ENCODE peak calls at places on chromosomes 16 and 17, in ten cellular contexts. One of them, this sample, is unnamed.

GRCh38 chr16:88287219-88287618 is 95.5 kb upstream of the ZNF469 start:
- DNase-seq in fibroblast of the aortic adventitia: peak
- DNase-seq in AG04450: no peak
- DNase-seq in transverse colon: no peak
- DNase-seq in right atrium auricular region: no peak
- DNase-seq in heart left ventricle: no peak
- DNase-seq in AG04449: no peak
- DNase-seq in left lung: peak
- DNase-seq in heart right ventricle: no peak
- DNase-seq in fibroblast of pulmonary artery: peak
- DNase-seq in this sample: no peak

GRCh38 chr16:27335349-27336052 is 21.7 kb downstream of the IL4R start:
- DNase-seq in fibroblast of the aortic adventitia: peak
- DNase-seq in AG04450: no peak
- DNase-seq in transverse colon: no peak
- DNase-seq in right atrium auricular region: no peak
- DNase-seq in heart left ventricle: no peak
- DNase-seq in AG04449: no peak
- DNase-seq in left lung: no peak
- DNase-seq in heart right ventricle: no peak
- DNase-seq in fibroblast of pulmonary artery: peak
- DNase-seq in this sample: no peak

GRCh38 chr16:51035110-51035498 is 116.0 kb downstream of the SALL1 start:
- DNase-seq in fibroblast of the aortic adventitia: no peak
- DNase-seq in AG04450: no peak
- DNase-seq in transverse colon: no peak
- DNase-seq in right atrium auricular region: no peak
- DNase-seq in heart left ventricle: peak
- DNase-seq in AG04449: no peak
- DNase-seq in left lung: no peak
- DNase-seq in heart right ventricle: peak
- DNase-seq in fibroblast of pulmonary artery: no peak
- DNase-seq in this sample: no peak

GRCh38 chr16:49592507-49593422 is 219.2 kb downstream of the C16orf78 start:
- DNase-seq in fibroblast of the aortic adventitia: peak
- DNase-seq in AG04450: no peak
- DNase-seq in transverse colon: peak
- DNase-seq in right atrium auricular region: peak
- DNase-seq in heart left ventricle: no peak
- DNase-seq in AG04449: no peak
- DNase-seq in left lung: no peak
- DNase-seq in heart right ventricle: peak
- DNase-seq in fibroblast of pulmonary artery: peak
- DNase-seq in this sample: no peak

GRCh38 chr16:1723450-1724147 is 17.6 kb downstream of the MAPK8IP3 start:
- DNase-seq in fibroblast of the aortic adventitia: peak
- DNase-seq in AG04450: no peak
- DNase-seq in transverse colon: peak
- DNase-seq in right atrium auricular region: no peak
- DNase-seq in heart left ventricle: no peak
- DNase-seq in AG04449: no peak
- DNase-seq in left lung: no peak
- DNase-seq in heart right ventricle: no peak
- DNase-seq in fibroblast of pulmonary artery: peak
- DNase-seq in this sample: no peak

GRCh38 chr17:45942284-45942683 is 47.9 kb downstream of the MAPT start:
- DNase-seq in fibroblast of the aortic adventitia: no peak
- DNase-seq in AG04450: no peak
- DNase-seq in transverse colon: peak
- DNase-seq in right atrium auricular region: peak
- DNase-seq in heart left ventricle: peak
- DNase-seq in AG04449: no peak
- DNase-seq in left lung: no peak
- DNase-seq in heart right ventricle: peak
- DNase-seq in fibroblast of pulmonary artery: no peak
- DNase-seq in this sample: peak

GRCh38 chr17:80254396-80255241 is 6.0 kb upstream of the RNF213 start:
- DNase-seq in fibroblast of the aortic adventitia: peak
- DNase-seq in AG04450: peak
- DNase-seq in transverse colon: peak
- DNase-seq in right atrium auricular region: no peak
- DNase-seq in heart left ventricle: no peak
- DNase-seq in AG04449: peak
- DNase-seq in left lung: peak
- DNase-seq in heart right ventricle: no peak
- DNase-seq in fibroblast of pulmonary artery: peak
- DNase-seq in this sample: peak

GRCh38 chr17:1752425-1752941 is 9.4 kb upstream of the SERPINF1 start:
- DNase-seq in fibroblast of the aortic adventitia: no peak
- DNase-seq in AG04450: no peak
- DNase-seq in transverse colon: peak
- DNase-seq in right atrium auricular region: no peak
- DNase-seq in heart left ventricle: no peak
- DNase-seq in AG04449: no peak
- DNase-seq in left lung: no peak
- DNase-seq in heart right ventricle: no peak
- DNase-seq in fibroblast of pulmonary artery: no peak
- DNase-seq in this sample: no peak

GRCh38 chr16:85557083-85557975 is 55.8 kb upstream of the GSE1 start:
- DNase-seq in fibroblast of the aortic adventitia: peak
- DNase-seq in AG04450: no peak
- DNase-seq in transverse colon: peak
- DNase-seq in right atrium auricular region: no peak
- DNase-seq in heart left ventricle: no peak
- DNase-seq in AG04449: no peak
- DNase-seq in left lung: peak
- DNase-seq in heart right ventricle: no peak
- DNase-seq in fibroblast of pulmonary artery: peak
- DNase-seq in this sample: no peak

GRCh38 chr17:19372439-19372838 is 5.9 kb upstream of the MAPK7 start:
- DNase-seq in fibroblast of the aortic adventitia: no peak
- DNase-seq in AG04450: no peak
- DNase-seq in transverse colon: no peak
- DNase-seq in right atrium auricular region: no peak
- DNase-seq in heart left ventricle: no peak
- DNase-seq in AG04449: no peak
- DNase-seq in left lung: no peak
- DNase-seq in heart right ventricle: no peak
- DNase-seq in fibroblast of pulmonary artery: no peak
- DNase-seq in this sample: no peak

GRCh38 chr16:70331588-70332358 is 14.9 kb upstream of the DDX19A start:
- DNase-seq in fibroblast of the aortic adventitia: peak
- DNase-seq in AG04450: no peak
- DNase-seq in transverse colon: no peak
- DNase-seq in right atrium auricular region: no peak
- DNase-seq in heart left ventricle: no peak
- DNase-seq in AG04449: no peak
- DNase-seq in left lung: no peak
- DNase-seq in heart right ventricle: no peak
- DNase-seq in fibroblast of pulmonary artery: peak
- DNase-seq in this sample: no peak

GRCh38 chr17:3895354-3895753 is 2.5 kb upstream of the CAMKK1 start:
- DNase-seq in fibroblast of the aortic adventitia: no peak
- DNase-seq in AG04450: no peak
- DNase-seq in transverse colon: no peak
- DNase-seq in right atrium auricular region: no peak
- DNase-seq in heart left ventricle: no peak
- DNase-seq in AG04449: no peak
- DNase-seq in left lung: no peak
- DNase-seq in heart right ventricle: no peak
- DNase-seq in fibroblast of pulmonary artery: no peak
- DNase-seq in this sample: no peak

GRCh38 chr16:11079657-11080187 is 135.4 kb downstream of the CLEC16A start:
- DNase-seq in fibroblast of the aortic adventitia: peak
- DNase-seq in AG04450: peak
- DNase-seq in transverse colon: no peak
- DNase-seq in right atrium auricular region: no peak
- DNase-seq in heart left ventricle: no peak
- DNase-seq in AG04449: peak
- DNase-seq in left lung: no peak
- DNase-seq in heart right ventricle: no peak
- DNase-seq in fibroblast of pulmonary artery: peak
- DNase-seq in this sample: peak

GRCh38 chr17:82231562-82232321 is 2.9 kb downstream of the SLC16A3 start:
- DNase-seq in fibroblast of the aortic adventitia: peak
- DNase-seq in AG04450: no peak
- DNase-seq in transverse colon: peak
- DNase-seq in right atrium auricular region: peak
- DNase-seq in heart left ventricle: peak
- DNase-seq in AG04449: no peak
- DNase-seq in left lung: peak
- DNase-seq in heart right ventricle: peak
- DNase-seq in fibroblast of pulmonary artery: peak
- DNase-seq in this sample: no peak
- H3K4me3 ChIP-seq in fibroblast of the aortic adventitia: peak
- H3K4me3 ChIP-seq in AG04450: peak
- H3K4me3 ChIP-seq in transverse colon: peak
- H3K4me3 ChIP-seq in right atrium auricular region: peak
- H3K4me3 ChIP-seq in heart left ventricle: peak
- H3K4me3 ChIP-seq in AG04449: peak
- H3K4me3 ChIP-seq in left lung: peak
- H3K4me3 ChIP-seq in heart right ventricle: peak
- H3K4me3 ChIP-seq in fibroblast of pulmonary artery: peak
- H3K4me3 ChIP-seq in this sample: peak

GRCh38 chr16:30533748-30534367 is 800 bp downstream of the ZNF747 start:
- DNase-seq in fibroblast of the aortic adventitia: no peak
- DNase-seq in AG04450: no peak
- DNase-seq in transverse colon: no peak
- DNase-seq in right atrium auricular region: no peak
- DNase-seq in heart left ventricle: no peak
- DNase-seq in AG04449: no peak
- DNase-seq in left lung: no peak
- DNase-seq in heart right ventricle: no peak
- DNase-seq in fibroblast of pulmonary artery: no peak
- DNase-seq in this sample: no peak
- TF ChIP-seq CTCF in fibroblast of the aortic adventitia: no peak
- TF ChIP-seq CTCF in AG04450: no peak
- TF ChIP-seq CTCF in transverse colon: no peak
- TF ChIP-seq CTCF in right atrium auricular region: no peak
- TF ChIP-seq CTCF in heart left ventricle: no peak
- TF ChIP-seq CTCF in AG04449: no peak
- TF ChIP-seq CTCF in left lung: no peak
- TF ChIP-seq CTCF in heart right ventricle: no peak
- TF ChIP-seq CTCF in fibroblast of pulmonary artery: no peak
- TF ChIP-seq CTCF in this sample: no peak

GRCh38 chr17:40219073-40219860 is at the start of gene WIPF2:
- DNase-seq in fibroblast of the aortic adventitia: peak
- DNase-seq in AG04450: peak
- DNase-seq in transverse colon: peak
- DNase-seq in right atrium auricular region: peak
- DNase-seq in heart left ventricle: peak
- DNase-seq in AG04449: peak
- DNase-seq in left lung: peak
- DNase-seq in heart right ventricle: peak
- DNase-seq in fibroblast of pulmonary artery: peak
- DNase-seq in this sample: peak

GRCh38 chr17:40225151-40225550 is 6.0 kb downstream of the WIPF2 start:
- DNase-seq in fibroblast of the aortic adventitia: peak
- DNase-seq in AG04450: no peak
- DNase-seq in transverse colon: no peak
- DNase-seq in right atrium auricular region: no peak
- DNase-seq in heart left ventricle: no peak
- DNase-seq in AG04449: no peak
- DNase-seq in left lung: no peak
- DNase-seq in heart right ventricle: no peak
- DNase-seq in fibroblast of pulmonary artery: no peak
- DNase-seq in this sample: no peak

GRCh38 chr17:40218740-40219072 is 398 bp upstream of the WIPF2 start:
- DNase-seq in fibroblast of the aortic adventitia: peak
- DNase-seq in AG04450: no peak
- DNase-seq in transverse colon: peak
- DNase-seq in right atrium auricular region: peak
- DNase-seq in heart left ventricle: peak
- DNase-seq in AG04449: no peak
- DNase-seq in left lung: no peak
- DNase-seq in heart right ventricle: peak
- DNase-seq in fibroblast of pulmonary artery: peak
- DNase-seq in this sample: peak

GRCh38 chr17:40224707-40225092 is 5.6 kb downstream of the WIPF2 start:
- DNase-seq in fibroblast of the aortic adventitia: peak
- DNase-seq in AG04450: no peak
- DNase-seq in transverse colon: no peak
- DNase-seq in right atrium auricular region: peak
- DNase-seq in heart left ventricle: peak
- DNase-seq in AG04449: no peak
- DNase-seq in left lung: no peak
- DNase-seq in heart right ventricle: peak
- DNase-seq in fibroblast of pulmonary artery: peak
- DNase-seq in this sample: no peak
- H3K4me3 ChIP-seq in fibroblast of the aortic adventitia: no peak
- H3K4me3 ChIP-seq in AG04450: no peak
- H3K4me3 ChIP-seq in transverse colon: no peak
- H3K4me3 ChIP-seq in right atrium auricular region: no peak
- H3K4me3 ChIP-seq in heart left ventricle: no peak
- H3K4me3 ChIP-seq in AG04449: no peak
- H3K4me3 ChIP-seq in left lung: no peak
- H3K4me3 ChIP-seq in heart right ventricle: no peak
- H3K4me3 ChIP-seq in fibroblast of pulmonary artery: no peak
- H3K4me3 ChIP-seq in this sample: no peak

GRCh38 chr16:54336805-54337204 is 50.2 kb upstream of the IRX3 start:
- DNase-seq in fibroblast of the aortic adventitia: no peak
- DNase-seq in AG04450: no peak
- DNase-seq in transverse colon: no peak
- DNase-seq in right atrium auricular region: no peak
- DNase-seq in heart left ventricle: no peak
- DNase-seq in AG04449: no peak
- DNase-seq in left lung: no peak
- DNase-seq in heart right ventricle: no peak
- DNase-seq in fibroblast of pulmonary artery: no peak
- DNase-seq in this sample: no peak
- TF ChIP-seq CTCF in fibroblast of the aortic adventitia: no peak
- TF ChIP-seq CTCF in AG04450: no peak
- TF ChIP-seq CTCF in transverse colon: no peak
- TF ChIP-seq CTCF in right atrium auricular region: no peak
- TF ChIP-seq CTCF in heart left ventricle: no peak
- TF ChIP-seq CTCF in AG04449: no peak
- TF ChIP-seq CTCF in left lung: no peak
- TF ChIP-seq CTCF in heart right ventricle: no peak
- TF ChIP-seq CTCF in fibroblast of pulmonary artery: no peak
- TF ChIP-seq CTCF in this sample: no peak

DNA sequence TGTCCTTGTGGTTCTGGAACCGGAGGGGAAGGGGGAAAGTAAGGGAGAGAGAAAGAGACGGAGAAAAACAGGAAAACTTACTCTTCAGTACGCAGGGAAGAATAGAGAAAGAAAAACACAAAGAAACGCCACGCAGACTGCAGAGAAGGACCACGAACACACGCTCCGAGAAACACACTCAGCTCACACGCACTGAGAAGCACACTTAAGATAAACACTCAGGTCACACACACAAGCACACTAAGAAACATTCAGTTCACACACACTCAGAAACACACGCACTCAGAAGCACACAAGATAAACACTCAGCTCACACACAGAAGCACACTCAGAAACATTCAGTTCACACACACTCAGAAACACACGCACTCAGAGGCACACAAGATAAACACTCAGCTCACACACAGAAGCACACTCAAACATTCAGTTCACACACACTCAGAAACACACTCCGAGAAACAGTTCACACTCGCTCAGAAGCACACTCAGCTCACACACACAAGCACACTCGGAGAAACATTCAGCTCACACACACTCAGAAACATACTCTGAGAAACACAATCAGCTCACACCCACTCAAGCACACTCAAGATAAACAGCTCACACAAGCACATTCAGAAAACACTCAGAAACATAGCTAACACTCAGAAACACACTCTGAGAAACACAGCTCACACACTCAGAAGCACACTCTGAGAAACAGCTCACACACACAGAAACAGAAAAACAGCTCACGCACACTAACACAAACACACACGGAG is 754 bp downstream of the TMEM98 start:
- DNase-seq in fibroblast of the aortic adventitia: peak
- DNase-seq in AG04450: no peak
- DNase-seq in transverse colon: no peak
- DNase-seq in right atrium auricular region: no peak
- DNase-seq in heart left ventricle: no peak
- DNase-seq in AG04449: no peak
- DNase-seq in left lung: no peak
- DNase-seq in heart right ventricle: no peak
- DNase-seq in fibroblast of pulmonary artery: peak
- DNase-seq in this sample: no peak
- H3K4me3 ChIP-seq in fibroblast of the aortic adventitia: peak
- H3K4me3 ChIP-seq in AG04450: peak
- H3K4me3 ChIP-seq in transverse colon: peak
- H3K4me3 ChIP-seq in right atrium auricular region: peak
- H3K4me3 ChIP-seq in heart left ventricle: peak
- H3K4me3 ChIP-seq in AG04449: peak
- H3K4me3 ChIP-seq in left lung: peak
- H3K4me3 ChIP-seq in heart right ventricle: peak
- H3K4me3 ChIP-seq in fibroblast of pulmonary artery: peak
- H3K4me3 ChIP-seq in this sample: peak